ENCODE peak calls at places on chromosomes 3 and 15, in six cellular contexts. One of them, this sample, is unnamed.

GRCh38 chr3:111739241-111739952 is 119.7 kb upstream of the PHLDB2 start:
- DNase-seq in uterus: no peak
- DNase-seq in psoas muscle: no peak
- DNase-seq in HFFc6: peak
- DNase-seq in CD8-positive, alpha-beta T cell: no peak
- DNase-seq in CD4-positive, alpha-beta T cell: no peak
- DNase-seq in this sample: peak

GRCh38 chr3:154148541-154148940 is 27.4 kb downstream of the ARHGEF26 start:
- DNase-seq in uterus: no peak
- DNase-seq in psoas muscle: no peak
- DNase-seq in HFFc6: no peak
- DNase-seq in CD8-positive, alpha-beta T cell: no peak
- DNase-seq in CD4-positive, alpha-beta T cell: no peak
- DNase-seq in this sample: no peak

GRCh38 chr15:74136584-74137543 is 6.5 kb downstream of the ISLR2 start:
- DNase-seq in uterus: peak
- DNase-seq in psoas muscle: peak
- DNase-seq in HFFc6: no peak
- DNase-seq in CD8-positive, alpha-beta T cell: no peak
- DNase-seq in CD4-positive, alpha-beta T cell: no peak
- DNase-seq in this sample: peak

GRCh38 chr15:81293728-81294500 is 30.0 kb downstream of the STARD5 start:
- DNase-seq in uterus: no peak
- DNase-seq in psoas muscle: no peak
- DNase-seq in HFFc6: no peak
- DNase-seq in CD8-positive, alpha-beta T cell: peak
- DNase-seq in CD4-positive, alpha-beta T cell: peak
- DNase-seq in this sample: no peak

GRCh38 chr3:172195393-172195754 is 156.0 kb downstream of the FNDC3B start:
- DNase-seq in uterus: no peak
- DNase-seq in psoas muscle: no peak
- DNase-seq in HFFc6: no peak
- DNase-seq in CD8-positive, alpha-beta T cell: no peak
- DNase-seq in CD4-positive, alpha-beta T cell: no peak
- DNase-seq in this sample: no peak

GRCh38 chr3:20197775-20198174 is 11.8 kb upstream of the SGO1 start:
- DNase-seq in uterus: no peak
- DNase-seq in psoas muscle: no peak
- DNase-seq in HFFc6: no peak
- DNase-seq in CD8-positive, alpha-beta T cell: no peak
- DNase-seq in CD4-positive, alpha-beta T cell: no peak
- DNase-seq in this sample: no peak

GRCh38 chr3:95217661-95218060 is 1154.8 kb downstream of the NSUN3 start:
- DNase-seq in uterus: no peak
- DNase-seq in psoas muscle: no peak
- DNase-seq in HFFc6: no peak
- DNase-seq in CD8-positive, alpha-beta T cell: no peak
- DNase-seq in CD4-positive, alpha-beta T cell: no peak
- DNase-seq in this sample: no peak

GRCh38 chr3:38131621-38132369 is 5.1 kb downstream of the ACAA1 start:
- DNase-seq in uterus: no peak
- DNase-seq in psoas muscle: no peak
- DNase-seq in HFFc6: peak
- DNase-seq in CD8-positive, alpha-beta T cell: no peak
- DNase-seq in CD4-positive, alpha-beta T cell: peak
- DNase-seq in this sample: no peak

GRCh38 chr3:183664913-183665381 is 29.5 kb downstream of the KLHL24 start:
- DNase-seq in uterus: no peak
- DNase-seq in psoas muscle: no peak
- DNase-seq in HFFc6: peak
- DNase-seq in CD8-positive, alpha-beta T cell: no peak
- DNase-seq in CD4-positive, alpha-beta T cell: no peak
- DNase-seq in this sample: no peak

GRCh38 chr15:42724276-42724675 is 12.7 kb downstream of the CDAN1 start:
- DNase-seq in uterus: no peak
- DNase-seq in psoas muscle: no peak
- DNase-seq in HFFc6: no peak
- DNase-seq in CD8-positive, alpha-beta T cell: no peak
- DNase-seq in CD4-positive, alpha-beta T cell: no peak
- DNase-seq in this sample: no peak

GRCh38 chr3:39456159-39456558 is 11.3 kb upstream of the MOBP start:
- DNase-seq in uterus: no peak
- DNase-seq in psoas muscle: no peak
- DNase-seq in HFFc6: no peak
- DNase-seq in CD8-positive, alpha-beta T cell: no peak
- DNase-seq in CD4-positive, alpha-beta T cell: no peak
- DNase-seq in this sample: no peak

GRCh38 chr3:17070560-17070959 is 185.8 kb downstream of the PLCL2 start:
- DNase-seq in uterus: no peak
- DNase-seq in psoas muscle: peak
- DNase-seq in HFFc6: no peak
- DNase-seq in CD8-positive, alpha-beta T cell: no peak
- DNase-seq in CD4-positive, alpha-beta T cell: no peak
- DNase-seq in this sample: peak

GRCh38 chr3:159923961-159924360 is 64.7 kb upstream of the IL12A start:
- DNase-seq in uterus: no peak
- DNase-seq in psoas muscle: no peak
- DNase-seq in HFFc6: no peak
- DNase-seq in CD8-positive, alpha-beta T cell: no peak
- DNase-seq in CD4-positive, alpha-beta T cell: no peak
- DNase-seq in this sample: no peak

GRCh38 chr15:96333194-96334016 is 2.9 kb downstream of the NR2F2 start:
- DNase-seq in uterus: peak
- DNase-seq in psoas muscle: peak
- DNase-seq in HFFc6: no peak
- DNase-seq in CD8-positive, alpha-beta T cell: no peak
- DNase-seq in CD4-positive, alpha-beta T cell: no peak
- DNase-seq in this sample: no peak

GRCh38 chr3:126934991-126935390 is 47.9 kb upstream of the PLXNA1 start:
- DNase-seq in uterus: no peak
- DNase-seq in psoas muscle: no peak
- DNase-seq in HFFc6: no peak
- DNase-seq in CD8-positive, alpha-beta T cell: no peak
- DNase-seq in CD4-positive, alpha-beta T cell: no peak
- DNase-seq in this sample: no peak

GRCh38 chr15:74320358-74321247 is 46.8 kb downstream of the CYP11A1 start:
- DNase-seq in uterus: peak
- DNase-seq in psoas muscle: peak
- DNase-seq in HFFc6: peak
- DNase-seq in CD8-positive, alpha-beta T cell: no peak
- DNase-seq in CD4-positive, alpha-beta T cell: peak
- DNase-seq in this sample: peak

GRCh38 chr15:43440721-43441281 is 52.2 kb downstream of the TP53BP1 start:
- DNase-seq in uterus: peak
- DNase-seq in psoas muscle: no peak
- DNase-seq in HFFc6: peak
- DNase-seq in CD8-positive, alpha-beta T cell: no peak
- DNase-seq in CD4-positive, alpha-beta T cell: no peak
- DNase-seq in this sample: peak

GRCh38 chr3:122305818-122306621 is 19.0 kb upstream of the CSTA start:
- DNase-seq in uterus: no peak
- DNase-seq in psoas muscle: no peak
- DNase-seq in HFFc6: no peak
- DNase-seq in CD8-positive, alpha-beta T cell: no peak
- DNase-seq in CD4-positive, alpha-beta T cell: no peak
- DNase-seq in this sample: no peak
- TF ChIP-seq CTCF in uterus: no peak
- TF ChIP-seq CTCF in psoas muscle: no peak
- TF ChIP-seq CTCF in HFFc6: peak
- TF ChIP-seq CTCF in CD8-positive, alpha-beta T cell: no peak
- TF ChIP-seq CTCF in CD4-positive, alpha-beta T cell: no peak
- TF ChIP-seq CTCF in this sample: no peak

DNA sequence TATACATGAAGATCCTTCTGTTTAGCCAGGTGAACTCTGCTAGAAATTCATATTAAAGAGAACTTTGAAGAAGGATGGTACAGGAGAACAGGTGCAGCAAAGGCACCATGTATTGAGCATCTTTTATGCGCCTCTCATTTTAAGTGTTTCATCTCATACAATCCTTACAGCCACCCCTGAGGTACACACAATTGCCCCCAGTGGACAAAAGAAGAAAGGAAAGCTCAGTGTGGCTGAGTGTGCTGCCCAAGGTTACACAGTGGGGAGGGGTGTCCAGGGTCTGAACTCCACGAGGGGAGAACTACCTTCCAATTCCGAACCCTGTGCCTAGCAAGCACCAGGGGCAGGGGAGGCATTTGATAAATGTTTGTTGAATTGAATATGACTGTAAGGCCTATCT is 98.6 kb downstream of the MECOM start:
- DNase-seq in uterus: no peak
- DNase-seq in psoas muscle: no peak
- DNase-seq in HFFc6: no peak
- DNase-seq in CD8-positive, alpha-beta T cell: no peak
- DNase-seq in CD4-positive, alpha-beta T cell: no peak
- DNase-seq in this sample: no peak
- TF ChIP-seq CTCF in uterus: no peak
- TF ChIP-seq CTCF in psoas muscle: no peak
- TF ChIP-seq CTCF in HFFc6: no peak
- TF ChIP-seq CTCF in CD8-positive, alpha-beta T cell: no peak
- TF ChIP-seq CTCF in CD4-positive, alpha-beta T cell: no peak
- TF ChIP-seq CTCF in this sample: no peak

GRCh38 chr3:71647751-71648150 is 64.2 kb upstream of the FOXP1 start:
- DNase-seq in uterus: no peak
- DNase-seq in psoas muscle: no peak
- DNase-seq in HFFc6: no peak
- DNase-seq in CD8-positive, alpha-beta T cell: no peak
- DNase-seq in CD4-positive, alpha-beta T cell: no peak
- DNase-seq in this sample: no peak
- TF ChIP-seq CTCF in uterus: no peak
- TF ChIP-seq CTCF in psoas muscle: no peak
- TF ChIP-seq CTCF in HFFc6: no peak
- TF ChIP-seq CTCF in CD8-positive, alpha-beta T cell: no peak
- TF ChIP-seq CTCF in CD4-positive, alpha-beta T cell: no peak
- TF ChIP-seq CTCF in this sample: no peak

DNA sequence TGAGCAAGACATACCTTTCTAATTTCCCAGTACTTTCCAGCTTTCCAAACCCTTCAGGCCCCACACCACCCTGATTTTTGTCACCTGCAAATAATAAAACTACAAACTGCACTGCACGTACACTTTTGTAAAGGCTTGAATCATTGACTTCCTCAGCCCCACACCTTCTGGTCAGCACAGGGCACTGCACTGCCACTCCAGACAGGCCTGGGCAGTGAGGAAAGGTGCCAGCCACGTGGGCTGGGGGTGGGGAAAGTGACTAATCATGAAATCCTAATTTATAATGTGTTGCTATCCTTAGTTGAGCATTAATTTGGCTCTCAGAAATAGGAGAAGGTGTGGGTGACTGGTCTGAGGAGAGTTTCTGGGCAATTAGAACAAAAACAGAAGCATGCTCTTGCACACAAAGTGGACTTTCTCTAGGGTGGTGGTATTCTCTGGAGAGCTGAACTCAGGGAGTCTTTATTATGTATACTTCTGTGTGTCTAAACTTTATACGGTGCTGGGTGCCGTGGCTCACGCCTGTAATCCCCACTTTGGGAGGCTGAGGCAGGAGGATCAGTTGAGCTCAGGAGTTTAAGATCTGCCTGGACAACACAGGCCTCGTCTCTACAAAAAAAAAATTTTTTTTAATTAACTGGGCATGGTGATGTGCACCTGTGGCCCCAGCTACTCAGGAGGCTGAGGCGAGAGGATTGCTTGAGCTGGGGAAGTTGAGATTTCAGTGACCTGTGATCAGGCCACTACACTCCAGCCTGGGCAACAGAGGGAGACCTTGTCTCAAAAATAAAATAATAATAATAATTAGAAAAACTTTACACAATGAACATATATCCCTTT is 58.2 kb upstream of the FLNB start:
- DNase-seq in uterus: peak
- DNase-seq in psoas muscle: no peak
- DNase-seq in HFFc6: peak
- DNase-seq in CD8-positive, alpha-beta T cell: no peak
- DNase-seq in CD4-positive, alpha-beta T cell: no peak
- DNase-seq in this sample: no peak
- TF ChIP-seq CTCF in uterus: no peak
- TF ChIP-seq CTCF in psoas muscle: peak
- TF ChIP-seq CTCF in HFFc6: peak
- TF ChIP-seq CTCF in CD8-positive, alpha-beta T cell: no peak
- TF ChIP-seq CTCF in CD4-positive, alpha-beta T cell: no peak
- TF ChIP-seq CTCF in this sample: peak

GRCh38 chr3:42582474-42583070 is 805 bp upstream of the SEC22C start:
- DNase-seq in uterus: no peak
- DNase-seq in psoas muscle: no peak
- DNase-seq in HFFc6: no peak
- DNase-seq in CD8-positive, alpha-beta T cell: no peak
- DNase-seq in CD4-positive, alpha-beta T cell: no peak
- DNase-seq in this sample: no peak
- TF ChIP-seq CTCF in uterus: no peak
- TF ChIP-seq CTCF in psoas muscle: no peak
- TF ChIP-seq CTCF in HFFc6: no peak
- TF ChIP-seq CTCF in CD8-positive, alpha-beta T cell: no peak
- TF ChIP-seq CTCF in CD4-positive, alpha-beta T cell: peak
- TF ChIP-seq CTCF in this sample: no peak

DNA sequence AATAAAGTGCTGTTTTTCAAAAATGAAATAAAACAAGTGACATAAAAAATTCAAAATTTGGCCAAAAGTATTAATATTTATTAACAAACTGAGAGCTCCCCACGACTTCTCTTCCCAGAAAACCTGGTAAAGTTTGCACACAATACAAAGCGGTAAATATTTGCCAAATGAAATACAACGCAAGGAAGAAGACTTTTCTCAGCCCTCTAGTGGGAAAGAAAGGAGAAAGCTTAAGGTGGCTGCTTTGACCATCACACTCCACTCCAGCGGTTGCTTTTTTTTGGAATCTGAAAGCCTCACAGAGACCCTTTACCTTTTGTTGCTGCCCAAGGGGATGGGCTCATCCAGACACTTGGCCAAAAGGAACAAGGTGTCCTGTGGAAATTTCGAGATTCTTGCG is 1.1 kb upstream of the GK5 start:
- DNase-seq in uterus: no peak
- DNase-seq in psoas muscle: no peak
- DNase-seq in HFFc6: no peak
- DNase-seq in CD8-positive, alpha-beta T cell: no peak
- DNase-seq in CD4-positive, alpha-beta T cell: no peak
- DNase-seq in this sample: no peak
- TF ChIP-seq CTCF in uterus: no peak
- TF ChIP-seq CTCF in psoas muscle: no peak
- TF ChIP-seq CTCF in HFFc6: peak
- TF ChIP-seq CTCF in CD8-positive, alpha-beta T cell: no peak
- TF ChIP-seq CTCF in CD4-positive, alpha-beta T cell: no peak
- TF ChIP-seq CTCF in this sample: no peak

This sample was measured in heart right ventricle.